ENCODE peak calls at places on chromosomes 16 and 17, in seven cellular contexts. E is M059J; C is activated CD8-positive, alpha-beta T cell treated with anti-CD3 and anti-CD28 coated beads, Interleukin-2, amount 10 ng/mL, durations not matched to agents 7 days and 5 days; G is activated CD4-positive, alpha-beta T cell treated with anti-CD3 and anti-CD28 coated beads for 48 hours; S is BJ; W is HTR-8/SVneo; A is upper lobe of right lung. Y is an unnamed sample.

GRCh38 chr17:57627591-57627990 is 117.5 kb downstream of the CCDC182 start:
- DNase-seq in E (no peak), C (no peak), G (no peak), S (no peak), W (no peak), A (peak), Y (no peak)

GRCh38 chr17:49881054-49881402 is 33.2 kb upstream of the TAC4 start:
- DNase-seq in E (no peak), C (no peak), G (no peak), S (no peak), W (no peak), A (no peak), Y (no peak)

GRCh38 chr17:68533887-68534700 is 21.9 kb downstream of the PRKAR1A start:
- DNase-seq in E (no peak), C (no peak), G (no peak), S (peak), W (no peak), A (no peak), Y (no peak)

GRCh38 chr17:45248132-45248936 is 13.6 kb downstream of the SPATA32 start:
- DNase-seq in E (peak), C (peak), G (peak), S (no peak), W (peak), A (peak), Y (no peak)

GRCh38 chr17:2400474-2400866 is 390 bp downstream of the MNT start:
- DNase-seq in E (peak), C (peak), G (peak), S (no peak), W (no peak), A (peak), Y (peak)

GRCh38 chr16:19166500-19166899 is 1.5 kb upstream of the SYT17 start:
- DNase-seq in E (no peak), C (no peak), G (no peak), S (no peak), W (no peak), A (peak), Y (no peak)

GRCh38 chr16:29319726-29320125 is 86.8 kb downstream of the NPIPB11 start:
- DNase-seq in E (no peak), C (no peak), G (no peak), S (no peak), W (no peak), A (no peak), Y (no peak)

GRCh38 chr17:62921837-62922236 is 44.2 kb upstream of the TANC2 start:
- DNase-seq in E (no peak), C (no peak), G (no peak), S (no peak), W (no peak), A (no peak), Y (no peak)

GRCh38 chr16:88662222-88662842 is 559 bp downstream of the MVD start:
- DNase-seq in E (no peak), C (peak), G (peak), S (no peak), W (no peak), A (peak), Y (no peak)

GRCh38 chr16:24946155-24946554 is 69.0 kb downstream of the ARHGAP17 start:
- DNase-seq in E (no peak), C (no peak), G (no peak), S (no peak), W (no peak), A (no peak), Y (no peak)

GRCh38 chr17:38674013-38674748 is 576 bp downstream of the EPOP start:
- DNase-seq in E (no peak), C (peak), G (peak), S (no peak), W (no peak), A (peak), Y (peak)

GRCh38 chr16:84489141-84489540 is 15.3 kb downstream of the MEAK7 start:
- DNase-seq in E (no peak), C (no peak), G (no peak), S (no peak), W (no peak), A (peak), Y (peak)

GRCh38 chr17:47188266-47188665 is 829 bp downstream of the CDC27 start:
- DNase-seq in E (peak), C (no peak), G (peak), S (no peak), W (no peak), A (no peak), Y (no peak)

GRCh38 chr16:21194771-21195301 is 16.5 kb downstream of the ZP2 start:
- DNase-seq in E (no peak), C (no peak), G (no peak), S (no peak), W (no peak), A (no peak), Y (no peak)

GRCh38 chr17:1495265-1495664 is 2.8 kb upstream of the MYO1C start:
- DNase-seq in E (peak), C (no peak), G (no peak), S (no peak), W (no peak), A (no peak), Y (no peak)

GRCh38 chr17:16444258-16444886 is 29.0 kb downstream of the TRPV2 start:
- DNase-seq in E (no peak), C (no peak), G (no peak), S (no peak), W (no peak), A (no peak), Y (no peak)

GRCh38 chr16:9323170-9323569 is 231.7 kb downstream of the HAPSTR1 start:
- DNase-seq in E (no peak), C (no peak), G (no peak), S (no peak), W (no peak), A (no peak), Y (peak)

GRCh38 chr17:68425979-68426378 is 31.3 kb downstream of the WIPI1 start:
- DNase-seq in E (no peak), C (no peak), G (no peak), S (no peak), W (no peak), A (no peak), Y (no peak)

GRCh38 chr17:59853168-59853918 is 39.4 kb downstream of the TUBD1 start:
- DNase-seq in E (peak), C (peak), G (peak), S (no peak), W (peak), A (no peak), Y (peak)

GRCh38 chr16:79811541-79811940 is 211.0 kb upstream of the MAF start:
- DNase-seq in E (peak), C (no peak), G (no peak), S (no peak), W (no peak), A (no peak), Y (no peak)

GRCh38 chr16:11312718-11313492 is 31.8 kb upstream of the PRM1 start:
- DNase-seq in E (peak), C (peak), G (peak), S (peak), W (peak), A (no peak), Y (no peak)

GRCh38 chr17:50274142-50274944 is at the start of gene TMEM92:
- DNase-seq in E (peak), C (no peak), G (no peak), S (no peak), W (no peak), A (peak), Y (peak)

GRCh38 chr16:89170346-89171215 is 967 bp upstream of the CDH15 start:
- DNase-seq in E (peak), C (no peak), G (peak), S (no peak), W (no peak), A (peak), Y (no peak)

GRCh38 chr17:40490289-40490853 is 11.1 kb downstream of the TNS4 start:
- DNase-seq in E (no peak), C (peak), G (peak), S (no peak), W (no peak), A (no peak), Y (no peak)

GRCh38 chr16:83973077-83973476 is 5.0 kb downstream of the NECAB2 start:
- DNase-seq in E (no peak), C (no peak), G (no peak), S (no peak), W (no peak), A (peak), Y (no peak)

GRCh38 chr16:85969591-85969990 is 70.6 kb downstream of the IRF8 start:
- DNase-seq in E (peak), C (no peak), G (no peak), S (no peak), W (peak), A (no peak), Y (no peak)